ENCODE peak calls at places on chromosomes 11 and 22, in four cellular contexts. G, Y, D and Q are unnamed samples.

GRCh38 chr11:33706546-33706945 is 5.9 kb upstream of the C11orf91 start:
- DNase-seq in D (no peak), Y (no peak), G (no peak), Q (no peak)

GRCh38 chr11:62708423-62709261 is 1.2 kb downstream of the GNG3 start:
- DNase-seq in Y (peak), G (no peak), D (no peak), Q (no peak)

GRCh38 chr11:44609028-44609782 is 43.7 kb downstream of the CD82 start:
- DNase-seq in Y (no peak), G (no peak), D (no peak), Q (no peak)

GRCh38 chr22:24434472-24435322 is 7.3 kb downstream of the ADORA2A start:
- DNase-seq in G (no peak), D (peak), Y (no peak), Q (no peak)

GRCh38 chr11:132168326-132168725 is 797.9 kb downstream of the NTM start:
- DNase-seq in D (no peak), Y (no peak), G (no peak), Q (no peak)

GRCh38 chr11:92251980-92252379 is 27.4 kb downstream of the FAT3 start:
- DNase-seq in D (no peak), Y (no peak), G (no peak), Q (no peak)

GRCh38 chr22:39298194-39298987 is 21.0 kb downstream of the RPL3 start:
- DNase-seq in Y (peak), G (no peak), D (no peak), Q (peak)

GRCh38 chr11:2932850-2933251 is 3.6 kb upstream of the PHLDA2 start:
- DNase-seq in D (no peak), Y (peak), G (no peak), Q (no peak)

GRCh38 chr11:69994810-69995209 is 83.3 kb upstream of the ANO1 start:
- DNase-seq in D (no peak), Y (no peak), G (no peak), Q (no peak)

GRCh38 chr11:123020968-123021367 is 39.3 kb upstream of the BSX start:
- DNase-seq in Y (peak), G (peak), D (no peak), Q (no peak)

GRCh38 chr11:6570691-6571427 is 32.6 kb downstream of the RRP8 start:
- DNase-seq in G (no peak), D (no peak), Y (no peak), Q (no peak)

GRCh38 chr22:44404341-44405020 is 91.7 kb upstream of the SHISAL1 start:
- DNase-seq in Y (no peak), D (peak), G (no peak), Q (peak)

GRCh38 chr11:123245567-123245966 is 50.5 kb upstream of the CLMP start:
- DNase-seq in Y (no peak), D (no peak), G (no peak), Q (no peak)

GRCh38 chr22:46090631-46091201 is 59.6 kb upstream of the PPARA start:
- DNase-seq in G (no peak), D (no peak), Y (no peak), Q (peak)

GRCh38 chr22:48254311-48254873 is 1491.9 kb downstream of the TBC1D22A start:
- DNase-seq in G (peak), D (no peak), Y (no peak), Q (no peak)

GRCh38 chr22:46590334-46590733 is 29.9 kb upstream of the GRAMD4 start:
- DNase-seq in D (no peak), G (no peak), Y (no peak), Q (peak)

GRCh38 chr11:117915219-117915618 is 14.0 kb downstream of the TMPRSS13 start:
- DNase-seq in Y (no peak), D (no peak), G (no peak), Q (no peak)

GRCh38 chr11:77198440-77198849 is 70.4 kb downstream of the MYO7A start:
- DNase-seq in D (no peak), G (no peak), Y (no peak), Q (no peak)
- TF ChIP-seq CTCF in D (no peak), G (no peak), Y (peak), Q (no peak)

GRCh38 chr11:12800032-12800671 is 125.9 kb downstream of the TEAD1 start:
- DNase-seq in G (peak), Y (peak), D (no peak), Q (no peak)
- H3K27ac ChIP-seq in G (peak), Y (peak), D (no peak), Q (no peak)

GRCh38 chr22:26054846-26055245 is 114.4 kb upstream of the SEZ6L start:
- DNase-seq in G (no peak), Y (no peak), D (no peak), Q (no peak)
- H3K4me3 ChIP-seq in G (no peak), Y (no peak), D (no peak), Q (no peak)

GRCh38 chr11:127003260-127003981 is 2.9 kb upstream of the KIRREL3 start:
- DNase-seq in Y (peak), D (no peak), G (no peak), Q (no peak)
- TF ChIP-seq CTCF in Y (no peak), D (peak), G (no peak), Q (no peak)

GRCh38 chr22:27603823-27604190 is 197.7 kb downstream of the MN1 start:
- DNase-seq in D (no peak), G (no peak), Y (no peak), Q (no peak)
- H3K27ac ChIP-seq in D (no peak), G (no peak), Y (no peak), Q (no peak)

GRCh38 chr11:134411887-134412507 is at the start of gene B3GAT1:
- DNase-seq in G (no peak), Y (no peak), D (no peak), Q (no peak)
- H3K4me3 ChIP-seq in G (peak), Y (no peak), D (peak), Q (peak)